ENCODE peak calls at places on chromosomes 1 and 21, in seven cellular contexts. F is H9, R is IMR-90, O is neuronal stem cell, Y is trophoblast cell, S is mesenchymal stem cell, H is H1. D is an unnamed sample.

GRCh38 chr1:62229932-62230331 is 35.3 kb downstream of the L1TD1 start:
- DNase-seq in O (no peak), Y (peak), F (no peak), H (no peak), R (no peak), S (no peak), D (no peak)

GRCh38 chr1:169511339-169512028 is 25.7 kb upstream of the SLC19A2 start:
- DNase-seq in H (no peak), Y (peak), S (peak), R (peak), F (no peak), O (no peak), D (no peak)

GRCh38 chr1:20366766-20367602 is 76.3 kb downstream of the VWA5B1 start:
- DNase-seq in R (peak), O (no peak), F (peak), S (peak), H (peak), Y (no peak), D (peak)

GRCh38 chr21:15894596-15894995 is 164.8 kb downstream of the USP25 start:
- DNase-seq in H (no peak), O (no peak), Y (no peak), S (peak), R (peak), F (no peak), D (no peak)

GRCh38 chr21:33368124-33368523 is 35.1 kb upstream of the IFNGR2 start:
- DNase-seq in H (peak), O (no peak), R (no peak), Y (no peak), F (no peak), S (no peak), D (no peak)

GRCh38 chr1:5427026-5427613 is 565.1 kb downstream of the NPHP4 start:
- DNase-seq in Y (no peak), F (peak), O (no peak), H (no peak), S (no peak), R (no peak), D (peak)

GRCh38 chr21:42646076-42646825 is 7.2 kb upstream of the PDE9A start:
- DNase-seq in R (no peak), S (no peak), O (no peak), H (no peak), F (no peak), Y (no peak), D (no peak)

GRCh38 chr1:6435129-6435528 is 10.6 kb downstream of the ESPN start:
- DNase-seq in F (peak), S (no peak), O (no peak), Y (no peak), R (no peak), H (no peak), D (no peak)

GRCh38 chr1:66642992-66643391 is 109.0 kb downstream of the SGIP1 start:
- DNase-seq in Y (no peak), F (no peak), S (no peak), R (peak), O (no peak), H (no peak), D (no peak)

GRCh38 chr1:93842750-93843500 is 36.1 kb downstream of the DNTTIP2 start:
- DNase-seq in R (peak), H (no peak), S (no peak), Y (no peak), O (no peak), F (no peak), D (no peak)

GRCh38 chr1:181126871-181127587 is 38.5 kb downstream of the IER5 start:
- DNase-seq in H (no peak), S (no peak), O (no peak), Y (peak), F (no peak), R (no peak), D (no peak)

DNA sequence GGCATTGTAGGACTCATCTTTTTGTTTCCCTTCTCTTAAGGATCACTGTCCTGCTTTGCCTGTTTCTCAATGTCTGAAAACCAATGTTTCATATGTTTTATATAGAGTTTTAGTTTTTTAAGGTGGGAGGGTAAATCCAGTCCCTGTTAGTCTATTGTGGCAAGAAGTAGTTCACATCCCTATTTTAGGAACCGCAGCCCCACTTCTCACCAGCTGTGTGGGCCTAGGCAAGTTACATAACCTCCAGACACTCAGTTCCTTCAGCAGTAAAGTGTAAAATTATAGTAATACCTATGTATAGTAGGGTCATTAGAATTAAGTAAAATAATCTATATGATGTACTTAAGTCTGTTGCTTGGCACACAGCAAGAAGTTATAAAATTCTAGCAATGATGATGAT is 105.8 kb upstream of the WLS start:
- DNase-seq in Y (no peak), F (no peak), O (no peak), H (no peak), R (no peak), S (no peak), D (no peak)
- H2BK5ac ChIP-seq in Y (no peak), F (no peak), O (no peak), H (no peak), R (no peak), S (no peak), D (no peak)

GRCh38 chr1:204416589-204417230 is 5.1 kb upstream of the PPP1R15B start:
- DNase-seq in S (no peak), Y (no peak), H (no peak), F (no peak), R (no peak), O (no peak), D (no peak)
- H3K9ac ChIP-seq in S (peak), Y (no peak), H (no peak), F (no peak), R (peak), O (no peak), D (peak)

DNA sequence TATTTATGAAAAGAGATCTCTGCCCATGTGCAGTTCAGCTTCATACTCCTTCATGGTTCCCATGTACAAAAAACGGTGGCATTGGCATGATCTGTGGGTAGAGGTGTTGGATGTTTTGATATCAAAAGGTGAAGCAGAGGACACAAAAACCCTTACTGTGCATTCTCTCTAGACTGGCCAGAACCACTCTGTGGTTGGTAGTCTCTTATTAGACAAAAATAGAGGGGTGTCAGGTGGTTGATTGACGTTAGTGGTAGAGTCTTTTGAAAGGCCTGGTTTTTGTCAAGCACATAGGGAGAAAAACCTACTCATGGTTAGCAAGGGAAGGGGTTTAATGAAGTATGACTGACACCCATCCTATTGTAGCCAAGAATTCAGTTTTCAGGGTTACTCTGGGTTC is 400.0 kb upstream of the TMPRSS15 start:
- DNase-seq in Y (no peak), F (no peak), O (no peak), R (no peak), H (no peak), S (no peak), D (no peak)
- H2BK5ac ChIP-seq in Y (no peak), F (no peak), O (no peak), R (no peak), H (no peak), S (no peak), D (no peak)

GRCh38 chr1:68116643-68117235 is 66.3 kb upstream of the DIRAS3 start:
- DNase-seq in O (peak), Y (peak), S (peak), R (peak), F (no peak), H (peak), D (peak)

GRCh38 chr1:68119445-68119844 is 69.0 kb upstream of the DIRAS3 start:
- DNase-seq in R (no peak), H (no peak), O (no peak), Y (no peak), S (no peak), F (no peak), D (no peak)

GRCh38 chr1:68115308-68115707 is 64.9 kb upstream of the DIRAS3 start:
- DNase-seq in F (no peak), R (no peak), O (no peak), S (no peak), Y (no peak), H (no peak), D (no peak)

GRCh38 chr1:68120136-68120791 is 69.8 kb upstream of the DIRAS3 start:
- DNase-seq in O (peak), S (peak), H (peak), Y (peak), F (peak), R (peak), D (peak)

GRCh38 chr1:68117416-68117815 is 67.0 kb upstream of the DIRAS3 start:
- DNase-seq in R (no peak), F (no peak), H (no peak), O (no peak), S (no peak), Y (no peak), D (no peak)
- H3K9ac ChIP-seq in R (no peak), F (no peak), H (no peak), O (no peak), S (peak), Y (no peak), D (no peak)

GRCh38 chr1:199959033-199959774 is 68.3 kb upstream of the NR5A2 start:
- DNase-seq in H (no peak), S (peak), O (no peak), F (no peak), R (no peak), Y (no peak), D (no peak)
- H2BK5ac ChIP-seq in H (no peak), S (no peak), O (no peak), F (no peak), R (no peak), Y (no peak), D (no peak)

DNA sequence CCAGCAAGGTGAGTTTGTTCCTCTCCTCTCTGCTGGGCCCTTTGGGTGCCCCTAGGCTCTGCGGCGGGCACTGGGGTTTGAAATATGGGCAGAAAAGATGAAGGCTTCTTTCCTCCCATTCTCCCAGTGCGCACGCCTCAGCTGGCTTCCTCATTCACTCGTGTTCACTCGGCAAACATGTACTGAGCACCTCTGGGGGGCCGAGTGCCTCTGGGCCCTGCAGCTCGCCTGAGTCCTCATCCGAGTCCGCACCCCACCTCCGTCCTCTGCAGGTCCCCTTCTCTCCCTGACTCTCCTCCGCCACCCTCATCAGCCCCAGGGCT is 98.5 kb upstream of the RUNX3 start:
- DNase-seq in Y (no peak), H (no peak), R (no peak), O (no peak), F (no peak), S (no peak), D (no peak)
- H3K9ac ChIP-seq in Y (no peak), H (no peak), R (no peak), O (no peak), F (no peak), S (no peak), D (no peak)

DNA sequence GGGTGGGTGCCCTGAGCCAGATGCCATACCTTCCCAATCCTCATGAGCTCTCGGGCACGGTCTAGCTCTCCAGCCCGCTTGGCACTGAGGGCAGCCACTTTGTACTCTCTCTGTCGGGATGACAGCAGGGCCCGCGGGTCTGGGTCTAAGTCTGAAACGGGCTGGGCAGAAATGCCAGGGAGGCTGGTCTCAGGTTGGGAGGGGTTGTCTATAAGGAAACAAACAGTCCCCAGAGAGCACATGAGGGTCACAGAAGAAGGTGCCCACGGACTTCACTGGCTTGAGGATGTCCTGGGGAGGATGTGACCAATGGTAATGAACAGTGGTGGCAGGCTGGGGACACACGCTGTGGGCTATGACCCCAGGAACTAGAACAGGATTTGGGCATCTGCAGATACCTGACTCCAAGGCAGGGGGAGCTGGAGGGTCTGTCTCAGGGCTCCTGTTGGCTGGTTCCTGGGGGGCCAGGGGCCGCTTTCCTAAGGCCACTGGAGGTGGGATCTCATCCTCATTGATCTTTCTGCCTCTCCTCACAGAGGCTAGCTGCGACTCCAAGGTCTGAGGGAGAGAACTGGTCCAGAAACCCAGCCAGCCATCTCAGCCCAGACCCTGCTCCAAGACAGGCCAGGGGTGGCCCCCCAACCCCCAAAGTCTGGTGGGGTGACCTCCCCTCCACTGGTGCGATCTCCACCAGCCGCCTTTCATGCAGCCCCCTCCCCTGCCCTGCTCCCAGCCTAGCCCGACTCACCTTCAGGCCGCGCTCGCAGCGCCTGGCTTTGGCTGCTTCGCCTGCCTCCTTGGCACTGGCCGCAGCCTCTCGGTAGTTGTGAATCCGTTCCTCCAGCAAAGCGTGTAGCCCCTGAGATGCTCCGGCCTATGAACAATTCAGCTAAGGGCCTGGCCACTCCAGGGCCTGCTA is 6.1 kb downstream of the CC2D1B start:
- DNase-seq in H (no peak), Y (no peak), R (no peak), F (no peak), O (no peak), S (no peak), D (no peak)
- H2BK5ac ChIP-seq in H (no peak), Y (no peak), R (no peak), F (no peak), O (no peak), S (no peak), D (no peak)

D was measured in mesendoderm.